ENCODE peak calls at places on chromosome 20, in seven cellular contexts. One of them, this sample, is unnamed.

GRCh38 chr20:37500311-37500710 is 20.7 kb upstream of the NNAT start:
- DNase-seq in activated T-cell treated with anti-CD3 and anti-CD28 coated beads for 24 hours: no peak
- DNase-seq in caudate nucleus: no peak
- DNase-seq in HFF-Myc: no peak
- DNase-seq in activated gamma-delta T cell treated with anti-CD3 and anti-CD28 coated beads, Interleukin-2, amount 50 U/mL, for 16 hours: no peak
- DNase-seq in astrocyte of the spinal cord: no peak
- DNase-seq in NAMALWA: no peak
- DNase-seq in this sample: no peak

GRCh38 chr20:20712004-20712473 is 405 bp downstream of the RALGAPA2 start:
- DNase-seq in activated T-cell treated with anti-CD3 and anti-CD28 coated beads for 24 hours: no peak
- DNase-seq in caudate nucleus: no peak
- DNase-seq in HFF-Myc: no peak
- DNase-seq in activated gamma-delta T cell treated with anti-CD3 and anti-CD28 coated beads, Interleukin-2, amount 50 U/mL, for 16 hours: no peak
- DNase-seq in astrocyte of the spinal cord: no peak
- DNase-seq in NAMALWA: no peak
- DNase-seq in this sample: no peak

GRCh38 chr20:36315545-36316351 is 9.6 kb downstream of the DLGAP4 start:
- DNase-seq in activated T-cell treated with anti-CD3 and anti-CD28 coated beads for 24 hours: no peak
- DNase-seq in caudate nucleus: no peak
- DNase-seq in HFF-Myc: no peak
- DNase-seq in activated gamma-delta T cell treated with anti-CD3 and anti-CD28 coated beads, Interleukin-2, amount 50 U/mL, for 16 hours: no peak
- DNase-seq in astrocyte of the spinal cord: no peak
- DNase-seq in NAMALWA: no peak
- DNase-seq in this sample: no peak

GRCh38 chr20:21090112-21090737 is 15.9 kb downstream of the LINC00237 start:
- DNase-seq in activated T-cell treated with anti-CD3 and anti-CD28 coated beads for 24 hours: no peak
- DNase-seq in caudate nucleus: no peak
- DNase-seq in HFF-Myc: no peak
- DNase-seq in activated gamma-delta T cell treated with anti-CD3 and anti-CD28 coated beads, Interleukin-2, amount 50 U/mL, for 16 hours: no peak
- DNase-seq in astrocyte of the spinal cord: no peak
- DNase-seq in NAMALWA: no peak
- DNase-seq in this sample: no peak

GRCh38 chr20:46573788-46574581 is 23.5 kb upstream of the OCSTAMP start:
- DNase-seq in activated T-cell treated with anti-CD3 and anti-CD28 coated beads for 24 hours: no peak
- DNase-seq in caudate nucleus: no peak
- DNase-seq in HFF-Myc: no peak
- DNase-seq in activated gamma-delta T cell treated with anti-CD3 and anti-CD28 coated beads, Interleukin-2, amount 50 U/mL, for 16 hours: no peak
- DNase-seq in astrocyte of the spinal cord: no peak
- DNase-seq in NAMALWA: no peak
- DNase-seq in this sample: no peak

GRCh38 chr20:47789081-47789998 is 4.1 kb upstream of the SULF2 start:
- DNase-seq in activated T-cell treated with anti-CD3 and anti-CD28 coated beads for 24 hours: no peak
- DNase-seq in caudate nucleus: no peak
- DNase-seq in HFF-Myc: peak
- DNase-seq in activated gamma-delta T cell treated with anti-CD3 and anti-CD28 coated beads, Interleukin-2, amount 50 U/mL, for 16 hours: no peak
- DNase-seq in astrocyte of the spinal cord: no peak
- DNase-seq in NAMALWA: no peak
- DNase-seq in this sample: no peak

GRCh38 chr20:59751075-59751711 is 146.9 kb downstream of the PHACTR3 start:
- DNase-seq in activated T-cell treated with anti-CD3 and anti-CD28 coated beads for 24 hours: peak
- DNase-seq in caudate nucleus: peak
- DNase-seq in HFF-Myc: no peak
- DNase-seq in activated gamma-delta T cell treated with anti-CD3 and anti-CD28 coated beads, Interleukin-2, amount 50 U/mL, for 16 hours: no peak
- DNase-seq in astrocyte of the spinal cord: peak
- DNase-seq in NAMALWA: peak
- DNase-seq in this sample: peak

GRCh38 chr20:44900231-44900854 is 9.5 kb upstream of the PABPC1L start:
- DNase-seq in activated T-cell treated with anti-CD3 and anti-CD28 coated beads for 24 hours: no peak
- DNase-seq in caudate nucleus: no peak
- DNase-seq in HFF-Myc: no peak
- DNase-seq in activated gamma-delta T cell treated with anti-CD3 and anti-CD28 coated beads, Interleukin-2, amount 50 U/mL, for 16 hours: no peak
- DNase-seq in astrocyte of the spinal cord: no peak
- DNase-seq in NAMALWA: no peak
- DNase-seq in this sample: no peak

GRCh38 chr20:49323622-49324238 is 45.9 kb upstream of the ZNFX1 start:
- DNase-seq in activated T-cell treated with anti-CD3 and anti-CD28 coated beads for 24 hours: no peak
- DNase-seq in caudate nucleus: no peak
- DNase-seq in HFF-Myc: peak
- DNase-seq in activated gamma-delta T cell treated with anti-CD3 and anti-CD28 coated beads, Interleukin-2, amount 50 U/mL, for 16 hours: no peak
- DNase-seq in astrocyte of the spinal cord: peak
- DNase-seq in NAMALWA: peak
- DNase-seq in this sample: peak

GRCh38 chr20:37737806-37738442 is 44.1 kb downstream of the CTNNBL1 start:
- DNase-seq in activated T-cell treated with anti-CD3 and anti-CD28 coated beads for 24 hours: no peak
- DNase-seq in caudate nucleus: no peak
- DNase-seq in HFF-Myc: no peak
- DNase-seq in activated gamma-delta T cell treated with anti-CD3 and anti-CD28 coated beads, Interleukin-2, amount 50 U/mL, for 16 hours: no peak
- DNase-seq in astrocyte of the spinal cord: no peak
- DNase-seq in NAMALWA: no peak
- DNase-seq in this sample: no peak

GRCh38 chr20:47146703-47147102 is 209.8 kb downstream of the ZMYND8 start:
- DNase-seq in activated T-cell treated with anti-CD3 and anti-CD28 coated beads for 24 hours: no peak
- DNase-seq in caudate nucleus: no peak
- DNase-seq in HFF-Myc: peak
- DNase-seq in activated gamma-delta T cell treated with anti-CD3 and anti-CD28 coated beads, Interleukin-2, amount 50 U/mL, for 16 hours: no peak
- DNase-seq in astrocyte of the spinal cord: peak
- DNase-seq in NAMALWA: no peak
- DNase-seq in this sample: no peak

GRCh38 chr20:52448513-52448912 is 256.9 kb upstream of the ZFP64 start:
- DNase-seq in activated T-cell treated with anti-CD3 and anti-CD28 coated beads for 24 hours: no peak
- DNase-seq in caudate nucleus: no peak
- DNase-seq in HFF-Myc: no peak
- DNase-seq in activated gamma-delta T cell treated with anti-CD3 and anti-CD28 coated beads, Interleukin-2, amount 50 U/mL, for 16 hours: no peak
- DNase-seq in astrocyte of the spinal cord: no peak
- DNase-seq in NAMALWA: no peak
- DNase-seq in this sample: no peak

GRCh38 chr20:53739799-53740785 is 146.5 kb upstream of the ZNF217 start:
- DNase-seq in activated T-cell treated with anti-CD3 and anti-CD28 coated beads for 24 hours: no peak
- DNase-seq in caudate nucleus: no peak
- DNase-seq in HFF-Myc: no peak
- DNase-seq in activated gamma-delta T cell treated with anti-CD3 and anti-CD28 coated beads, Interleukin-2, amount 50 U/mL, for 16 hours: no peak
- DNase-seq in astrocyte of the spinal cord: no peak
- DNase-seq in NAMALWA: no peak
- DNase-seq in this sample: peak

GRCh38 chr20:4729265-4729664 is 7.6 kb downstream of the PRND start:
- DNase-seq in activated T-cell treated with anti-CD3 and anti-CD28 coated beads for 24 hours: no peak
- DNase-seq in caudate nucleus: no peak
- DNase-seq in HFF-Myc: no peak
- DNase-seq in activated gamma-delta T cell treated with anti-CD3 and anti-CD28 coated beads, Interleukin-2, amount 50 U/mL, for 16 hours: no peak
- DNase-seq in astrocyte of the spinal cord: no peak
- DNase-seq in NAMALWA: no peak
- DNase-seq in this sample: no peak

GRCh38 chr20:38685853-38686473 is 38.3 kb upstream of the SLC32A1 start:
- DNase-seq in activated T-cell treated with anti-CD3 and anti-CD28 coated beads for 24 hours: no peak
- DNase-seq in caudate nucleus: no peak
- DNase-seq in HFF-Myc: no peak
- DNase-seq in activated gamma-delta T cell treated with anti-CD3 and anti-CD28 coated beads, Interleukin-2, amount 50 U/mL, for 16 hours: peak
- DNase-seq in astrocyte of the spinal cord: peak
- DNase-seq in NAMALWA: peak
- DNase-seq in this sample: peak

GRCh38 chr20:46897471-46897870 is 2.8 kb downstream of the EYA2 start:
- DNase-seq in activated T-cell treated with anti-CD3 and anti-CD28 coated beads for 24 hours: no peak
- DNase-seq in caudate nucleus: no peak
- DNase-seq in HFF-Myc: no peak
- DNase-seq in activated gamma-delta T cell treated with anti-CD3 and anti-CD28 coated beads, Interleukin-2, amount 50 U/mL, for 16 hours: no peak
- DNase-seq in astrocyte of the spinal cord: no peak
- DNase-seq in NAMALWA: no peak
- DNase-seq in this sample: no peak

GRCh38 chr20:57919059-57919458 is 209.2 kb upstream of the PMEPA1 start:
- DNase-seq in activated T-cell treated with anti-CD3 and anti-CD28 coated beads for 24 hours: no peak
- DNase-seq in caudate nucleus: no peak
- DNase-seq in HFF-Myc: no peak
- DNase-seq in activated gamma-delta T cell treated with anti-CD3 and anti-CD28 coated beads, Interleukin-2, amount 50 U/mL, for 16 hours: no peak
- DNase-seq in astrocyte of the spinal cord: no peak
- DNase-seq in NAMALWA: no peak
- DNase-seq in this sample: no peak